ENCODE peak calls at places on chromosomes 12 and 14, in eight cellular contexts. One of them, this sample, is unnamed. For H3K4me1, the result is how much of the 10 kb centered on the place peaks cover.

GRCh38 chr14:100283984-100284881 is 22.0 kb downstream of the SLC25A29 start:
- DNase-seq in MM.1S: no peak
- DNase-seq in colonic mucosa: no peak
- DNase-seq in GM23248: no peak
- DNase-seq in A549: no peak
- DNase-seq in PC-9: no peak
- DNase-seq in cardiac muscle cell: no peak
- DNase-seq in pancreas: no peak
- DNase-seq in this sample: peak

GRCh38 chr12:53231859-53232640 is at the start of gene RARG:
- DNase-seq in MM.1S: peak
- DNase-seq in colonic mucosa: peak
- DNase-seq in GM23248: peak
- DNase-seq in A549: peak
- DNase-seq in PC-9: peak
- DNase-seq in cardiac muscle cell: peak
- DNase-seq in pancreas: peak
- DNase-seq in this sample: peak

GRCh38 chr12:27462851-27463250 is 16.3 kb downstream of the SMCO2 start:
- DNase-seq in MM.1S: no peak
- DNase-seq in colonic mucosa: no peak
- DNase-seq in GM23248: no peak
- DNase-seq in A549: no peak
- DNase-seq in PC-9: no peak
- DNase-seq in cardiac muscle cell: peak
- DNase-seq in pancreas: no peak
- DNase-seq in this sample: no peak

GRCh38 chr12:9077576-9078031 is 38.1 kb downstream of the A2M start:
- DNase-seq in MM.1S: no peak
- DNase-seq in colonic mucosa: no peak
- DNase-seq in GM23248: no peak
- DNase-seq in A549: no peak
- DNase-seq in PC-9: no peak
- DNase-seq in cardiac muscle cell: no peak
- DNase-seq in pancreas: no peak
- DNase-seq in this sample: no peak

GRCh38 chr14:68819260-68819691 is 26.4 kb upstream of the ZFP36L1 start:
- DNase-seq in MM.1S: no peak
- DNase-seq in colonic mucosa: peak
- DNase-seq in GM23248: peak
- DNase-seq in A549: peak
- DNase-seq in PC-9: peak
- DNase-seq in cardiac muscle cell: peak
- DNase-seq in pancreas: no peak
- DNase-seq in this sample: peak

GRCh38 chr12:20567413-20567812 is 127.7 kb upstream of the SLCO1C1 start:
- DNase-seq in MM.1S: no peak
- DNase-seq in colonic mucosa: no peak
- DNase-seq in GM23248: no peak
- DNase-seq in A549: peak
- DNase-seq in PC-9: no peak
- DNase-seq in cardiac muscle cell: peak
- DNase-seq in pancreas: no peak
- DNase-seq in this sample: no peak

GRCh38 chr14:95460647-95461478 is 55.6 kb downstream of the SYNE3 start:
- DNase-seq in MM.1S: no peak
- DNase-seq in colonic mucosa: peak
- DNase-seq in GM23248: peak
- DNase-seq in A549: peak
- DNase-seq in PC-9: peak
- DNase-seq in cardiac muscle cell: peak
- DNase-seq in pancreas: no peak
- DNase-seq in this sample: peak

GRCh38 chr14:74407801-74408154 is 18.2 kb downstream of the SYNDIG1L start:
- DNase-seq in MM.1S: no peak
- DNase-seq in colonic mucosa: no peak
- DNase-seq in GM23248: no peak
- DNase-seq in A549: no peak
- DNase-seq in PC-9: no peak
- DNase-seq in cardiac muscle cell: no peak
- DNase-seq in pancreas: no peak
- DNase-seq in this sample: peak

GRCh38 chr12:28083816-28084678 is 106.2 kb upstream of the CCDC91 start:
- DNase-seq in MM.1S: no peak
- DNase-seq in colonic mucosa: no peak
- DNase-seq in GM23248: peak
- DNase-seq in A549: no peak
- DNase-seq in PC-9: no peak
- DNase-seq in cardiac muscle cell: peak
- DNase-seq in pancreas: no peak
- DNase-seq in this sample: no peak

GRCh38 chr14:75499084-75499875 is 23.0 kb upstream of the BATF start:
- DNase-seq in MM.1S: no peak
- DNase-seq in colonic mucosa: no peak
- DNase-seq in GM23248: no peak
- DNase-seq in A549: no peak
- DNase-seq in PC-9: no peak
- DNase-seq in cardiac muscle cell: no peak
- DNase-seq in pancreas: no peak
- DNase-seq in this sample: no peak

GRCh38 chr12:44428825-44429224 is 447.3 kb downstream of the NELL2 start:
- DNase-seq in MM.1S: no peak
- DNase-seq in colonic mucosa: no peak
- DNase-seq in GM23248: no peak
- DNase-seq in A549: no peak
- DNase-seq in PC-9: no peak
- DNase-seq in cardiac muscle cell: no peak
- DNase-seq in pancreas: no peak
- DNase-seq in this sample: peak

GRCh38 chr12:105617141-105617540 is 286.6 kb downstream of the C12orf75 start:
- DNase-seq in MM.1S: no peak
- DNase-seq in colonic mucosa: no peak
- DNase-seq in GM23248: no peak
- DNase-seq in A549: no peak
- DNase-seq in PC-9: no peak
- DNase-seq in cardiac muscle cell: no peak
- DNase-seq in pancreas: no peak
- DNase-seq in this sample: no peak

GRCh38 chr14:50820786-50821185 is 10.2 kb downstream of the NIN start:
- DNase-seq in MM.1S: no peak
- DNase-seq in colonic mucosa: no peak
- DNase-seq in GM23248: no peak
- DNase-seq in A549: no peak
- DNase-seq in PC-9: no peak
- DNase-seq in cardiac muscle cell: no peak
- DNase-seq in pancreas: no peak
- DNase-seq in this sample: no peak

GRCh38 chr12:87784350-87784749 is 244.9 kb downstream of the C12orf50 start:
- DNase-seq in MM.1S: no peak
- DNase-seq in colonic mucosa: no peak
- DNase-seq in GM23248: no peak
- DNase-seq in A549: no peak
- DNase-seq in PC-9: no peak
- DNase-seq in cardiac muscle cell: no peak
- DNase-seq in pancreas: no peak
- DNase-seq in this sample: no peak

GRCh38 chr12:3542156-3542555 is 51.2 kb downstream of the PRMT8 start:
- DNase-seq in MM.1S: no peak
- DNase-seq in colonic mucosa: no peak
- DNase-seq in GM23248: no peak
- DNase-seq in A549: no peak
- DNase-seq in PC-9: no peak
- DNase-seq in cardiac muscle cell: no peak
- DNase-seq in pancreas: no peak
- DNase-seq in this sample: no peak

GRCh38 chr12:124394462-124395128 is 99.7 kb downstream of the RFLNA start:
- DNase-seq in MM.1S: no peak
- DNase-seq in colonic mucosa: no peak
- DNase-seq in GM23248: peak
- DNase-seq in A549: peak
- DNase-seq in PC-9: no peak
- DNase-seq in cardiac muscle cell: peak
- DNase-seq in pancreas: no peak
- DNase-seq in this sample: no peak

GRCh38 chr14:82710257-82710841 is 1176.7 kb upstream of the SEL1L start:
- DNase-seq in MM.1S: peak
- DNase-seq in colonic mucosa: peak
- DNase-seq in GM23248: peak
- DNase-seq in A549: peak
- DNase-seq in PC-9: peak
- DNase-seq in cardiac muscle cell: peak
- DNase-seq in pancreas: peak
- DNase-seq in this sample: peak

GRCh38 chr12:89040146-89040964 is 311.9 kb downstream of the DUSP6 start:
- DNase-seq in MM.1S: peak
- DNase-seq in colonic mucosa: no peak
- DNase-seq in GM23248: peak
- DNase-seq in A549: no peak
- DNase-seq in PC-9: no peak
- DNase-seq in cardiac muscle cell: peak
- DNase-seq in pancreas: no peak
- DNase-seq in this sample: peak
- H3K4me1 ChIP-seq in MM.1S: under half
- H3K4me1 ChIP-seq in colonic mucosa: under half
- H3K4me1 ChIP-seq in GM23248: under half
- H3K4me1 ChIP-seq in A549: under half
- H3K4me1 ChIP-seq in PC-9: under half
- H3K4me1 ChIP-seq in cardiac muscle cell: under half
- H3K4me1 ChIP-seq in pancreas: under half
- H3K4me1 ChIP-seq in this sample: under half

GRCh38 chr12:70052476-70052875 is 190.8 kb upstream of the CNOT2 start:
- DNase-seq in MM.1S: no peak
- DNase-seq in colonic mucosa: no peak
- DNase-seq in GM23248: no peak
- DNase-seq in A549: no peak
- DNase-seq in PC-9: no peak
- DNase-seq in cardiac muscle cell: no peak
- DNase-seq in pancreas: no peak
- DNase-seq in this sample: no peak

GRCh38 chr12:70049596-70050360 is 193.5 kb upstream of the CNOT2 start:
- DNase-seq in MM.1S: peak
- DNase-seq in colonic mucosa: peak
- DNase-seq in GM23248: no peak
- DNase-seq in A549: no peak
- DNase-seq in PC-9: peak
- DNase-seq in cardiac muscle cell: no peak
- DNase-seq in pancreas: no peak
- DNase-seq in this sample: peak

GRCh38 chr12:70045514-70045913 is 197.7 kb upstream of the CNOT2 start:
- DNase-seq in MM.1S: no peak
- DNase-seq in colonic mucosa: peak
- DNase-seq in GM23248: no peak
- DNase-seq in A549: no peak
- DNase-seq in PC-9: no peak
- DNase-seq in cardiac muscle cell: no peak
- DNase-seq in pancreas: no peak
- DNase-seq in this sample: no peak

GRCh38 chr12:70045036-70045435 is 198.2 kb upstream of the CNOT2 start:
- DNase-seq in MM.1S: no peak
- DNase-seq in colonic mucosa: peak
- DNase-seq in GM23248: peak
- DNase-seq in A549: no peak
- DNase-seq in PC-9: no peak
- DNase-seq in cardiac muscle cell: peak
- DNase-seq in pancreas: no peak
- DNase-seq in this sample: no peak

DNA sequence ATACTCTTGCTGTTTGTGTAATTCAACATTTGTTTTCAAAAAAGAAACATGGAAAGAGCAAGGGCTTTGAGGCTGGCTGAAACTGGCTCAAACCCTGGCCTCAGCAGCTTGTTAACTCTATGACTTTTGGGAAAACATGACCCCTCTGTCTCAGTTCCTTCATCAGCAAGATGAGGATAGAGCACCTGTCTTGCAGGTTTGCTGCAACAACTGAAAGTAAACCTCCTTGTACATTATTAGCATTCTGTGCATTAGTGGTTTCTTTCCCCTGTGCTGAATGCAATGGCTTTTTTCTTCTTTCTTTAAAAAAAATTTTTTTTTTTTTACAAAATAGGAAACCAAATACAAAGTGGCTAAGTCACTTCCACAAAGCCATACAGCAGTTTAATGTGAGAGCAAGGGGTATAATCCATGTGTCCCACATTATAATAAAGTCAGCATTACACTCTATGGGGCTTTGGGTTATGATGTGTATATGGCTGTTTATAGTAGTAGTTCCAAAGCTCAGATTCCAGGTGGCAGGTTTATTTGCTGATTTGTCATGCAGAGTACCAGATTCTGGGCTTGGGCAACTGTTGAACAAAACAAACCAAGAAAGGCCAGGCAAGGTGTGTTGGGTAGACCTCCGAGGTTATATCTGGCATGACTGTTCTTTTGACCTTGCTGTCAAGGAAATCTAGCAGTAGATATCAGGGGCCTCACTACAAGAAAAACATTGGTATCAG is 194.6 kb upstream of the CNOT2 start:
- DNase-seq in MM.1S: peak
- DNase-seq in colonic mucosa: peak
- DNase-seq in GM23248: no peak
- DNase-seq in A549: no peak
- DNase-seq in PC-9: no peak
- DNase-seq in cardiac muscle cell: no peak
- DNase-seq in pancreas: no peak
- DNase-seq in this sample: no peak
- H3K4me1 ChIP-seq in MM.1S: under half
- H3K4me1 ChIP-seq in colonic mucosa: under half
- H3K4me1 ChIP-seq in GM23248: under half
- H3K4me1 ChIP-seq in A549: under half
- H3K4me1 ChIP-seq in PC-9: under half
- H3K4me1 ChIP-seq in cardiac muscle cell: under half
- H3K4me1 ChIP-seq in pancreas: under half
- H3K4me1 ChIP-seq in this sample: under half

GRCh38 chr12:80559766-80560165 is 115.7 kb downstream of the PTPRQ start:
- DNase-seq in MM.1S: no peak
- DNase-seq in colonic mucosa: no peak
- DNase-seq in GM23248: no peak
- DNase-seq in A549: no peak
- DNase-seq in PC-9: no peak
- DNase-seq in cardiac muscle cell: no peak
- DNase-seq in pancreas: no peak
- DNase-seq in this sample: no peak
- H3K4me1 ChIP-seq in MM.1S: under half
- H3K4me1 ChIP-seq in colonic mucosa: under half
- H3K4me1 ChIP-seq in GM23248: under half
- H3K4me1 ChIP-seq in A549: under half
- H3K4me1 ChIP-seq in PC-9: under half
- H3K4me1 ChIP-seq in cardiac muscle cell: under half
- H3K4me1 ChIP-seq in pancreas: under half
- H3K4me1 ChIP-seq in this sample: under half

DNA sequence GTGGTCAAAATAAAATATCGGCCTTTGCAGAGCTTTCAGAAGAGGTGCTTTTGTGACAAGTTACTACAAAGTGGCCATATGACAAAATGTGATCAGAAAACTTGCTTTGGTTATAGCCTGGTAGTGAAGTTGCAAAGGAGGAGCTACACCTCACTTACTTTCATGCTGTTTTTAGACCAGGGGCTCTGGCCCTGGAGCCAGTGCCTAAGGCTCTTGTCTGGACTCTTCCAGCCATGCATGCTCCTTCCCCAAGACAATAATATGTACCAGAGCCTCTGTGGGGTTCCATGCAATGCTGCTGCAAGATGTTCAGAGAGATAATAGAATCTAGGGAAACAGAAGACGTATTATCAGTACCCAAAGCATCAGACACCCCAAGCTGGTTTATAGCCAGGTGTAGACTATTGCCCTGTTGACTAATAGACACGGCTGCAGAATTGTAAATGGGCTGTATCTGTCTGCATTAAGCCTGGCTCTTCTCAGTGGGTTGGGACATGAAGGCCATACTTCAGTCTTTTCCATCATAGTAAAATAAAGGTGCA is 88.5 kb downstream of the EGLN3 start:
- DNase-seq in MM.1S: no peak
- DNase-seq in colonic mucosa: no peak
- DNase-seq in GM23248: no peak
- DNase-seq in A549: no peak
- DNase-seq in PC-9: no peak
- DNase-seq in cardiac muscle cell: no peak
- DNase-seq in pancreas: no peak
- DNase-seq in this sample: no peak
- H3K4me1 ChIP-seq in MM.1S: under half
- H3K4me1 ChIP-seq in colonic mucosa: under half
- H3K4me1 ChIP-seq in GM23248: under half
- H3K4me1 ChIP-seq in A549: under half
- H3K4me1 ChIP-seq in PC-9: under half
- H3K4me1 ChIP-seq in cardiac muscle cell: under half
- H3K4me1 ChIP-seq in pancreas: under half
- H3K4me1 ChIP-seq in this sample: under half